ENCODE peak calls at places on chromosomes 4 and X, in seven cellular contexts. B, I, R, Q, E, D and S are unnamed samples.

GRCh38 chr4:56468097-56468422 is 643 bp downstream of the SRP72 start:
- DNase-seq in B (peak), I (peak), R (peak), Q (no peak), E (peak), D (peak), S (no peak)

GRCh38 chr4:182918044-182918607 is 940 bp upstream of the DCTD start:
- DNase-seq in B (no peak), I (no peak), R (peak), Q (no peak), E (no peak), D (no peak), S (no peak)

GRCh38 chr4:123398803-123399637 is 2.4 kb downstream of the SPRY1 start:
- DNase-seq in B (peak), I (peak), R (no peak), Q (no peak), E (peak), D (peak), S (peak)

GRCh38 chr4:70901984-70902576 is at the start of gene MOB1B:
- DNase-seq in B (peak), I (peak), R (peak), Q (peak), E (peak), D (peak), S (peak)

GRCh38 chr4:142080960-142081359 is 444.6 kb downstream of the IL15 start:
- DNase-seq in B (no peak), I (no peak), R (no peak), Q (no peak), E (no peak), D (peak), S (no peak)

GRCh38 chr4:10584042-10584441 is 100.5 kb downstream of the CLNK start:
- DNase-seq in B (no peak), I (no peak), R (peak), Q (no peak), E (no peak), D (peak), S (no peak)

GRCh38 chr4:105551968-105552746 is at the start of gene ARHGEF38:
- DNase-seq in B (peak), I (no peak), R (no peak), Q (no peak), E (peak), D (peak), S (no peak)

GRCh38 chr4:123836919-123837605 is 440.5 kb downstream of the SPRY1 start:
- DNase-seq in B (no peak), I (no peak), R (no peak), Q (no peak), E (no peak), D (no peak), S (no peak)

GRCh38 chr4:80586716-80587115 is 251.2 kb downstream of the CFAP299 start:
- DNase-seq in B (peak), I (no peak), R (no peak), Q (no peak), E (no peak), D (no peak), S (no peak)

GRCh38 chr4:59120287-59120814 is 2010.2 kb upstream of the IGFBP7 start:
- DNase-seq in B (no peak), I (no peak), R (no peak), Q (no peak), E (no peak), D (no peak), S (no peak)

GRCh38 chrX:15929231-15929630 is 74.6 kb upstream of the AP1S2 start:
- DNase-seq in B (no peak), I (no peak), R (no peak), Q (no peak), E (no peak), D (no peak), S (no peak)

GRCh38 chrX:126723881-126724280 is 95.6 kb upstream of the PRR32 start:
- DNase-seq in B (no peak), I (no peak), R (no peak), Q (no peak), E (no peak), D (no peak), S (no peak)

GRCh38 chr4:73897380-73898136 is 28.4 kb downstream of the CXCL1 start:
- DNase-seq in B (no peak), I (no peak), R (no peak), Q (no peak), E (no peak), D (peak), S (no peak)

GRCh38 chr4:38803833-38804653 is 548 bp downstream of the TLR1 start:
- DNase-seq in B (no peak), I (no peak), R (peak), Q (no peak), E (no peak), D (peak), S (no peak)

GRCh38 chr4:16969696-16970135 is 71.3 kb upstream of the LDB2 start:
- DNase-seq in B (no peak), I (no peak), R (no peak), Q (no peak), E (no peak), D (peak), S (no peak)

GRCh38 chr4:125689839-125690238 is 375.1 kb downstream of the FAT4 start:
- DNase-seq in B (peak), I (no peak), R (no peak), Q (no peak), E (no peak), D (no peak), S (no peak)

GRCh38 chrX:15911729-15912550 is 57.3 kb upstream of the AP1S2 start:
- DNase-seq in B (no peak), I (no peak), R (no peak), Q (no peak), E (no peak), D (peak), S (no peak)

GRCh38 chr4:81369898-81370297 is 101.8 kb downstream of the RASGEF1B start:
- DNase-seq in B (no peak), I (no peak), R (no peak), Q (no peak), E (no peak), D (no peak), S (no peak)

GRCh38 chr4:26950446-26950845 is 89.8 kb downstream of the STIM2 start:
- DNase-seq in B (no peak), I (no peak), R (no peak), Q (no peak), E (no peak), D (no peak), S (no peak)